ENCODE peak calls at places on chromosomes 1 and 21, in four cellular contexts. W is cardiac fibroblast, H is fibroblast of pulmonary artery, B is upper lobe of right lung. C is an unnamed sample.

GRCh38 chr1:37308571-37308960 is 165.8 kb upstream of the ZC3H12A start:
- DNase-seq in W (no peak), H (no peak), B (no peak), C (no peak)

GRCh38 chr1:92538048-92538412 is 51.3 kb upstream of the GFI1 start:
- DNase-seq in W (peak; percentile 15), H (no peak), B (no peak), C (no peak)

GRCh38 chr1:23424171-23424959 is at the start of gene TCEA3:
- DNase-seq in W (no peak), H (no peak), B (peak; percentile 82), C (no peak)

GRCh38 chr1:54273837-54274192 is 73.8 kb downstream of the MRPL37 start:
- DNase-seq in W (no peak), H (no peak), B (no peak), C (no peak)

GRCh38 chr1:199174336-199174735 is 535.5 kb downstream of the PTPRC start:
- DNase-seq in W (no peak), H (no peak), B (no peak), C (no peak)

GRCh38 chr1:53634571-53634979 is 104.4 kb downstream of the GLIS1 start:
- DNase-seq in W (no peak), H (no peak), B (peak; percentile 42), C (no peak)

GRCh38 chr1:155983191-155984023 is 5.1 kb upstream of the ARHGEF2 start:
- DNase-seq in W (peak; percentile 96), H (peak; percentile 98), B (no peak), C (peak; percentile 99)

GRCh38 chr1:29736582-29737188 is 500.4 kb downstream of the PTPRU start:
- DNase-seq in W (peak; percentile 61), H (peak; percentile 76), B (no peak), C (peak; percentile 28)

GRCh38 chr1:160567858-160568682 is 11.2 kb downstream of the CD84 start:
- DNase-seq in W (no peak), H (no peak), B (no peak), C (no peak)

GRCh38 chr1:180424848-180425457 is 77.4 kb downstream of the ACBD6 start:
- DNase-seq in W (no peak), H (no peak), B (no peak), C (no peak)

GRCh38 chr21:46155514-46156377 is at the start of gene FTCD:
- DNase-seq in W (no peak), H (no peak), B (peak; percentile 59), C (no peak)

GRCh38 chr1:119878171-119878570 is 18.1 kb downstream of the ADAM30 start:
- DNase-seq in W (no peak), H (no peak), B (no peak), C (no peak)

GRCh38 chr1:188941986-188942385 is 1535.7 kb downstream of the BRINP3 start:
- DNase-seq in W (no peak), H (no peak), B (no peak), C (no peak)

GRCh38 chr1:43937179-43937865 is 3.7 kb downstream of the ARTN start:
- DNase-seq in W (no peak), H (no peak), B (no peak), C (no peak)

GRCh38 chr1:107404756-107405155 is 263.9 kb downstream of the NTNG1 start:
- DNase-seq in W (no peak), H (peak; percentile 0), B (no peak), C (peak; percentile 61)

GRCh38 chr1:222061711-222062359 is 319.9 kb upstream of the DUSP10 start:
- DNase-seq in W (no peak), H (no peak), B (no peak), C (no peak)

GRCh38 chr1:116909511-116910378 is at the start of gene PTGFRN:
- DNase-seq in W (peak; percentile 60), H (peak; percentile 75), B (peak; percentile 89), C (peak; percentile 71)

DNA sequence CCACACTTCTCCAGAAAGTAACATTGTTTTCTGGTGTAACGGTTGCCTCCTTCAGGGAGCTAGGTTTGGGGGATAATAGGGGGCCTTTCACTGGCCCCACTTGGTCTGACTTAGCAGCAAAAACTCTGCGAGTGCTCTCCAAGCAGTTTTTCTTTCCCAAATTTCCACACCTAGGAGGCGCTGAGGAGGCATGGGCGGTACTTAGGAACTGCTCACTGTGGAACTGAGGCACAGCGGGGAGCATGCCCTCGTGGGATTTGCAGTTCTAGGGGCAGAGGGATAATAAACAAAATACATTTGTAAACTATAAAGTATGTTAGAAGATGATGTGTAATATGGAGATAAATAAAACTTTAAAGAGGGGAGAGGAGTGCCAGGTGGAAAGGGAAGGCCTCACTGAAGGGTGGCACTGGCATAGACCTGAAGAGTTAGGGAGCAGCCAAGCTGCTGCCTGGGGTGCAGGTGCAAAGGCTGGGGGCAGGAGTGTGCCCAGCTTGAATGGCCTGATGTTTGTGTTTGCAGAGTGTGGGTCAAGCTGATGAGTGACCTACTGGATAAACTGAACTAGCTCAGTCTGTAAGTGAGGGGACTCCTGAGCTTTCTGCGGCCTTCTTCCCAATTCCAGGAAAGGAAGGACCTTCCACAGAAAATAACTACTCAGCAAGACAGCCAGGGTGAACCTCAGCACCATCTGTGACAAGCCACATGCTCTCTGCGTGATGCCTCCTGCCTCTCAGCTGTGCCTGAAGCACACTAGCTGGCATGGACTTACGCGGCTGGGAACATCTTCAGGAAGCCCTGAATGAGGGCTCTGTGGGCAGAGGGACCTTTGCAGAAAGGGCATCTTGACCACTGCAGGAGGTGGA is 1.9 kb downstream of the EPHX1 start:
- DNase-seq in W (peak; percentile 48), H (no peak), B (no peak), C (peak; percentile 24)
- TF ChIP-seq CTCF in W (peak; percentile 69), H (peak; percentile 48), B (peak; percentile 44), C (peak; percentile 27)

GRCh38 chr21:32391755-32392154 is 1.1 kb downstream of the URB1 start:
- DNase-seq in W (no peak), H (no peak), B (no peak), C (no peak)
- H3K4me3 ChIP-seq in W (peak overlapping the region; percentile 89), H (peak overlapping the region; percentile 91), B (peak overlapping the region; percentile 94), C (peak overlapping the region; percentile 87)

GRCh38 chr1:77143529-77144121 is 75.6 kb downstream of the PIGK start:
- DNase-seq in W (peak; percentile 31), H (peak; percentile 30), B (no peak), C (peak; percentile 23)
- TF ChIP-seq CTCF in W (peak; percentile 10), H (peak; percentile 29), B (peak; percentile 30), C (no peak)

DNA sequence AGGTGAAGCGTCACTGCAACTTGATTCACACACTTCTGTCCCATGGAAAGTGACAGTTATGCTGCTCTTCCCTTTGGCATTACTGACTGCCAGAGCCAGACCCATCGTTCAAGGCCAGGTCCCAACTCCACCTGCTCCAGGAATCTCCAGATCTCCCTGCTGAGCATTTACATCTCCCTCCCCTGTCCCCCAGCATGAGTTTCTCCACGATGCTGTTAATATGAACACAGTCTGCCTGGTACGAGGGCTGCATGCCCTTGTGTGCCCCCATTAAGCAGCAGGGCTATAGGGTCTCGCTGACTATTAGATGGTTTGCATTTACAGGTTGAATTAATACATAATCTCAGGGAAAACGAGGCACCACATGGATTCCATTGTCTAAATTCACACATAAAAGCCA is 4.3 kb downstream of the F3 start:
- DNase-seq in W (no peak), H (no peak), B (no peak), C (no peak)
- H3K4me3 ChIP-seq in W (no peak overlapping the region), H (no peak overlapping the region), B (peak overlapping the region; percentile 85), C (peak overlapping the region; percentile 80)

GRCh38 chr1:153678519-153679336 is at the start of gene NPR1:
- DNase-seq in W (peak; percentile 48), H (peak; percentile 77), B (peak; percentile 84), C (peak; percentile 57)
- TF ChIP-seq CTCF in W (no peak), H (no peak), B (no peak), C (no peak)

GRCh38 chr21:36100971-36101641 is 31.3 kb downstream of the CBR1 start:
- DNase-seq in W (no peak), H (no peak), B (no peak), C (no peak)

GRCh38 chr21:36103434-36103833 is 31.4 kb upstream of the CBR3 start:
- DNase-seq in W (no peak), H (no peak), B (no peak), C (no peak)

GRCh38 chr21:36105327-36105842 is 29.5 kb upstream of the CBR3 start:
- DNase-seq in W (no peak), H (no peak), B (no peak), C (no peak)

GRCh38 chr21:36109868-36110267 is 25.0 kb upstream of the CBR3 start:
- DNase-seq in W (no peak), H (no peak), B (peak; percentile 27), C (no peak)

GRCh38 chr21:36104306-36105300 is 30.3 kb upstream of the CBR3 start:
- DNase-seq in W (peak; percentile 44), H (peak; percentile 46), B (no peak), C (no peak)
- H3K4me3 ChIP-seq in W (no peak overlapping the region), H (no peak overlapping the region), B (peak overlapping the region; percentile 18), C (no peak overlapping the region)

GRCh38 chr1:26190373-26190987 is at the start of gene CATSPER4:
- DNase-seq in W (peak; percentile 17), H (peak; percentile 33), B (no peak), C (no peak)
- TF ChIP-seq CTCF in W (no peak), H (peak; percentile 6), B (no peak), C (no peak)